ENCODE peak calls at places on chromosomes 1 and 21, in four cellular contexts. F is SK-N-SH, L is HepG2, S is K562. E is an unnamed sample.

GRCh38 chr1:55214903-55215193 is 316 bp downstream of the USP24 start:
- DNase-seq in F (peak; percentile 85), L (no peak), S (no peak), E (no peak)

GRCh38 chr1:204709021-204709420 is 23.5 kb upstream of the LRRN2 start:
- DNase-seq in F (no peak), L (no peak), S (no peak), E (no peak)

GRCh38 chr1:231584117-231584516 is 42.5 kb upstream of the DISC1 start:
- DNase-seq in F (peak; percentile 37), L (peak; percentile 47), S (peak; percentile 46), E (peak; percentile 33)

GRCh38 chr1:200767326-200767725 is 28.6 kb downstream of the CAMSAP2 start:
- DNase-seq in F (no peak), L (no peak), S (no peak), E (no peak)

GRCh38 chr1:225451840-225452515 is 24.1 kb upstream of the LBR start:
- DNase-seq in F (no peak), L (no peak), S (no peak), E (no peak)

GRCh38 chr1:9536301-9536700 is 3.0 kb upstream of the SLC25A33 start:
- DNase-seq in F (no peak), L (no peak), S (no peak), E (no peak)

GRCh38 chr1:109927356-109927755 is 16.7 kb downstream of the CSF1 start:
- DNase-seq in F (no peak), L (no peak), S (no peak), E (no peak)

GRCh38 chr1:2850502-2850901 is 49.0 kb upstream of the TTC34 start:
- DNase-seq in F (no peak), L (no peak), S (no peak), E (no peak)

GRCh38 chr1:160376525-160377131 is 9.8 kb downstream of the NHLH1 start:
- DNase-seq in F (peak; percentile 79), L (peak; percentile 58), S (peak; percentile 77), E (peak; percentile 61)

GRCh38 chr1:225844236-225845061 is 34.5 kb downstream of the EPHX1 start:
- DNase-seq in F (no peak), L (no peak), S (no peak), E (no peak)

GRCh38 chr1:43443197-43443946 is 10.4 kb downstream of the HYI start:
- DNase-seq in F (no peak), L (no peak), S (no peak), E (no peak)
- TF ChIP-seq ELF1 in F (no peak), L (no peak), S (no peak), E (no peak)

DNA sequence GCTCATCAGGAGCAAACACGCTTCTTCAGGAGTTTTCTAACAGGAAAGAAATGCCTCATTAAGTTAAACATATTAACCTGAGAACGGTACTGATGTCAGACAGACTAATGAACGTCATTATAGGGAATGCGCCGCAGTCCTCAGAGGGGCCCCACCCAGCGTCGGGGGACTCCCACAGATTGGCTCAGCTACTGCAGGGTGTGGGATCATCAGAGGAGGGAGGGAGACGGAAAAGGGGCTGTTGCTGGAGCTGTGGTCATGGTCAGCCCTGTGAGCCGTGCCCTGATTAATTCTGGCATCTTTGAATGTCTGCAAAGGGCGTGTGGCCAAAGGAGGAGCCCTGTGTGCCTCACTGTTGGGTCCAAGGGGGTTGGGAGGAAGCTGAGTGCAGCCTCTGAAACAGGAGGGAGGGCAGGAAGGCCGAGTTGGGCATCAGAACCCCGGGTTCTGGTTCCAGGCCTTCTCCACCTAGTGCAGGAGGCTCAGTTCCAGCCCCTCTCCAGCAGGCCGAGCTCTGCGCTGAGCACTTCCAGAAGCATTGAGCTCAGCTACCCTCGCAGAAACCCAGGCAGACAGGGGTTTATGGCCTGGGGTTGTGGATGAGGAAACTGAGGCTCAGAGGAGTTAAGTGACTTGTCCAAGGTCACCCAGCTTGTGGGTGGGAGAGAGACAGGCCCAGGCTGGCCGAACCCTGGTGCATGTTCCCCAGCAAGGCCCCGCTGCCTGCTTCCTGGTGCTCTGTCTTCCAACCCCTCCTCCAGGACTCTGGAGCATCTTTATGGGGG is 348.7 kb downstream of the PTPRU start:
- DNase-seq in F (no peak), L (no peak), S (no peak), E (no peak)
- TF ChIP-seq ELF1 in F (no peak), L (no peak), S (no peak), E (no peak)

GRCh38 chr1:25223471-25223870 is 8.8 kb downstream of the SYF2 start:
- DNase-seq in F (no peak), L (no peak), S (no peak), E (no peak)
- TF ChIP-seq ELF1 in F (no peak), L (no peak), S (no peak), E (no peak)

DNA sequence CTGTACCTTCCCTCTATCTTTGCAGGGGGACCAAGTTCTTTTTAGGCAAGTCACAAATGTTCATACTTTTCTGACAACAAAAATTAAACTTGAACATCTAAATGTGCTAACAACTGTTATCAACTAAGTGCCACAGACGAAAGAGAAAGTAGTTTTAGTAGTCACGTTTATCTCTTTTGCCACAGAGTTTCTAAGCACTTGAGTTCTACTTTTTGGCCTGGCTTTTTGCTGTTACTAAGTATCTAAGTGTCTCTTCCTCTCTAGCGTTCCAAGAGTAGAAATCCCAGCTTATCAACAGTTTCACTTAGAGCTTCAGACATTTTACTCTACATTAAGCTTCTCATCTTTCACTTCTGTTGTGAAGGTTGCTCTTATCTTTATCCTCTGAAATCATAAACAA is 34.3 kb downstream of the GATAD2B start:
- DNase-seq in F (no peak), L (no peak), S (no peak), E (no peak)
- TF ChIP-seq ELF1 in F (no peak), L (no peak), S (no peak), E (no peak)

DNA sequence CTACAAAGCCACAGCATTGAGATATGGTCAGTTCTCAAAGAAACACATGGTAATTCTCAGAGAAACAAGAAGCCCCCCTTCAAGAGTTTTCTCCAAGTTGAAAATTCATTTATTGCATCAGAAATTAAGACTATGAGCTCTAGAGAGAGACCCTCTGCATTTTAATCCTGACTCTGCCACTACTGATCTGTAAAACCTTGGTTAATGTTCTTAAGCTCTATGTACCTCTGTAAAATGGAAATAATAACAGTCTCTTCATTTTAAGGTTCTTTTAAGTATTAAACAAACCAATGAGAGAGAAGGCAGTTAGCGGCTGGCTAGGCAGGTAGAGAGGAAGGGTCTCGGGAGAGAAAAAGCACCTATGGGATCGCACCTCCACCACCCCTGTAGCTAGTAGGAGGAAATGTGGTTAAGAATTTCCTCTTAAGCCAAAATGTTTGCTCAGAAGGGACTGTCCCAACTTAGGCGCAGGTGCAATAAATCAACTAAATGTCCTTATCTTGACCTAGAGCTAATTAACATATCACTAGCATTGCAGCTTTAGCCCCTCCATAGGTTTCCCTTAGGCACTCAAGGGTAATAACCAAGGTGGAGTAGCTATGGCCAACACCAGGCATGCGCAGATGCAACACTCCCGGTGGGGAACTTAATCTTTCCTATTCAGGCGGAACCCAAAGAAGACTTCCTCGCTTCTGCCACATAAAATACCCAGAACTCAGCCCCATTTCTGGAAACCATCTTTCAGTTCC is 1685.4 kb downstream of the MRPL39 start:
- DNase-seq in F (no peak), L (no peak), S (peak; percentile 88), E (no peak)
- TF ChIP-seq ELF1 in F (no peak), L (no peak), S (no peak), E (no peak)